ENCODE peak calls at places on chromosomes 12 and 14, in nine cellular contexts. F is tibial artery; N is NCI-H345; X is DMS 273 treated with DMSO at 0.1 percent for 48 hours; H is effector CD4-positive, alpha-beta T cell; S is kidney; W is suprapubic skin; Z is ovary; P is naive B cell. T is an unnamed sample.
A peak's percentile ranks its signal among the peaks of the same experiment; 100 is the strongest.

GRCh38 chr12:42507589-42507988 is 82.0 kb downstream of the PRICKLE1 start:
- DNase-seq in N (no peak), X (peak; percentile 3), P (no peak), S (no peak), Z (no peak), W (no peak), H (no peak), F (no peak), T (no peak)

GRCh38 chr12:104710940-104711725 is 247.0 kb downstream of the SLC41A2 start:
- DNase-seq in N (no peak), P (no peak), Z (no peak), F (no peak), S (no peak), H (no peak), W (no peak), X (no peak), T (no peak)

GRCh38 chr14:105882626-105883025 is 356.2 kb downstream of the TMEM121 start:
- DNase-seq in Z (peak; percentile 5), W (peak; percentile 50), N (no peak), H (no peak), F (peak; percentile 10), P (no peak), S (no peak), X (no peak), T (no peak)

GRCh38 chr12:79657136-79657535 is 33.6 kb downstream of the PAWR start:
- DNase-seq in H (no peak), F (no peak), P (no peak), Z (no peak), S (no peak), N (no peak), X (no peak), W (no peak), T (no peak)

GRCh38 chr12:19482036-19482435 is 42.7 kb downstream of the AEBP2 start:
- DNase-seq in F (no peak), S (no peak), X (no peak), P (no peak), N (no peak), Z (no peak), H (no peak), W (no peak), T (no peak)

GRCh38 chr12:122403115-122403770 is 19.2 kb downstream of the CLIP1 start:
- DNase-seq in N (no peak), Z (no peak), P (no peak), H (no peak), W (peak; percentile 13), F (no peak), X (no peak), S (no peak), T (no peak)

GRCh38 chr14:24700511-24700910 is 66.5 kb upstream of the GZMB start:
- DNase-seq in X (no peak), F (no peak), H (no peak), S (no peak), N (no peak), P (peak; percentile 46), Z (no peak), W (no peak), T (no peak)

GRCh38 chr12:115394498-115395220 is 710.7 kb upstream of the TBX3 start:
- DNase-seq in N (peak; percentile 33), X (no peak), F (no peak), H (no peak), P (no peak), W (no peak), S (no peak), Z (no peak), T (no peak)

GRCh38 chr12:108855284-108856169 is 1.9 kb downstream of the SSH1 start:
- DNase-seq in S (no peak), F (no peak), P (no peak), Z (no peak), H (no peak), X (no peak), W (no peak), N (no peak), T (no peak)

GRCh38 chr12:108424816-108425215 is 85.7 kb upstream of the CMKLR1 start:
- DNase-seq in H (no peak), Z (no peak), W (no peak), S (no peak), N (no peak), F (no peak), P (no peak), X (no peak), T (no peak)

T was measured in CD8-positive, alpha-beta memory T cell.